ENCODE peak calls at places on chromosomes 2 and 18, in six cellular contexts. Q is kidney epithelial cell; O is Peyer's patch; R is mesenteric fat pad; M is adrenal gland; N is stimulated activated CD4-positive, alpha-beta T cell treated with anti-CD3 and anti-CD28 coated beads, Interleukin-12 subunit alpha, Interleukin-12 subunit beta, amount 100 ng/mL, for 4 hours. H is an unnamed sample.

GRCh38 chr18:62625019-62625418 is 90.3 kb upstream of the PHLPP1 start:
- DNase-seq in Q (no peak), O (no peak), M (peak), N (no peak), R (no peak), H (no peak)

GRCh38 chr2:232331071-232331470 is 47.5 kb upstream of the ALPP start:
- DNase-seq in R (no peak), O (no peak), Q (no peak), N (no peak), M (no peak), H (no peak)

GRCh38 chr2:158732573-158733429 is 62.3 kb upstream of the DAPL1 start:
- DNase-seq in Q (no peak), O (no peak), M (no peak), N (no peak), R (no peak), H (no peak)

GRCh38 chr2:71130325-71131260 is at the start of gene MPHOSPH10:
- DNase-seq in Q (peak), N (peak), M (peak), O (peak), R (peak), H (peak)

GRCh38 chr18:40955351-40955750 is 999.7 kb upstream of the PIK3C3 start:
- DNase-seq in O (no peak), R (no peak), M (no peak), Q (no peak), N (no peak), H (no peak)

GRCh38 chr2:117957616-117958015 is 56.3 kb downstream of the CCDC93 start:
- DNase-seq in Q (no peak), R (no peak), M (no peak), N (no peak), O (no peak), H (no peak)

GRCh38 chr18:74796928-74797576 is 199.4 kb downstream of the ZNF407 start:
- DNase-seq in R (no peak), N (no peak), M (peak), O (no peak), Q (peak), H (no peak)

GRCh38 chr2:168198476-168199192 is 48.8 kb downstream of the STK39 start:
- DNase-seq in N (no peak), M (no peak), O (no peak), R (no peak), Q (no peak), H (no peak)

GRCh38 chr18:43129946-43130523 is 14.6 kb upstream of the RIT2 start:
- DNase-seq in N (no peak), M (no peak), Q (no peak), R (no peak), O (no peak), H (no peak)

GRCh38 chr18:35267161-35267651 is 22.8 kb downstream of the ZSCAN30 start:
- DNase-seq in O (peak), N (peak), R (peak), M (peak), Q (no peak), H (peak)

GRCh38 chr18:23306842-23307241 is 146.2 kb upstream of the RIOK3 start:
- DNase-seq in O (no peak), Q (no peak), M (no peak), N (no peak), R (no peak), H (no peak)

GRCh38 chr2:16438571-16439294 is 226.9 kb downstream of the CYRIA start:
- DNase-seq in O (no peak), M (no peak), Q (no peak), N (no peak), R (no peak), H (no peak)

GRCh38 chr18:53268455-53268854 is 928.5 kb downstream of the DCC start:
- DNase-seq in N (no peak), R (no peak), Q (no peak), M (no peak), O (no peak), H (no peak)

GRCh38 chr2:6423944-6424343 is 441.8 kb downstream of the CMPK2 start:
- DNase-seq in R (no peak), N (no peak), O (no peak), Q (no peak), M (no peak), H (no peak)

GRCh38 chr2:15943914-15944313 is 3.6 kb downstream of the MYCN start:
- DNase-seq in N (no peak), M (no peak), Q (no peak), R (peak), O (no peak), H (no peak)

GRCh38 chr18:31273812-31274527 is 44.0 kb upstream of the DSG1 start:
- DNase-seq in M (no peak), O (no peak), R (no peak), N (no peak), Q (no peak), H (no peak)